ENCODE peak calls at places on chromosomes 6 and 20, in nine cellular contexts. O, A, X, L, U, Z, Y, V and Q are unnamed samples.

GRCh38 chr6:26104457-26105108 is 17.4 kb downstream of the HFE start:
- DNase-seq in Z (peak; percentile 66), X (no peak), O (no peak), L (no peak), U (no peak), V (no peak), Y (no peak), A (no peak), Q (no peak)

GRCh38 chr20:63308218-63308911 is 15.4 kb downstream of the COL20A1 start:
- DNase-seq in Z (no peak), X (no peak), U (no peak), O (no peak), Y (no peak), A (no peak), L (no peak), V (no peak), Q (no peak)

GRCh38 chr20:23399568-23400241 is 21.6 kb downstream of the NAPB start:
- DNase-seq in V (no peak), Z (no peak), A (peak; percentile 45), U (peak; percentile 58), X (no peak), L (no peak), O (no peak), Y (no peak), Q (peak; percentile 46)

GRCh38 chr6:109060585-109060984 is 34.1 kb downstream of the SESN1 start:
- DNase-seq in Z (no peak), L (no peak), U (no peak), X (no peak), Y (no peak), O (no peak), A (peak; percentile 47), V (no peak), Q (no peak)

GRCh38 chr6:101605426-101605825 is 211.9 kb downstream of the GRIK2 start:
- DNase-seq in Y (no peak), O (no peak), V (no peak), Z (no peak), X (no peak), A (no peak), L (no peak), U (no peak), Q (no peak)

GRCh38 chr20:17650301-17650761 is 31.7 kb downstream of the RRBP1 start:
- DNase-seq in A (no peak), U (no peak), X (no peak), L (no peak), Z (no peak), V (no peak), Y (no peak), O (no peak), Q (no peak)

GRCh38 chr6:40302856-40303449 is 284.2 kb downstream of the LRFN2 start:
- DNase-seq in O (no peak), Z (no peak), Y (no peak), L (no peak), X (no peak), U (no peak), A (no peak), V (peak; percentile 50), Q (no peak)

GRCh38 chr6:166459906-166460305 is 77.2 kb upstream of the MPC1 start:
- DNase-seq in X (no peak), V (no peak), L (no peak), U (no peak), O (no peak), A (no peak), Z (no peak), Y (no peak), Q (no peak)

GRCh38 chr20:45919536-45919933 is 7.6 kb upstream of the PLTP start:
- DNase-seq in X (no peak), V (no peak), Z (no peak), A (peak; percentile 93), O (no peak), U (peak; percentile 94), Y (no peak), L (peak; percentile 96), Q (peak; percentile 92)

GRCh38 chr6:5302220-5302946 is 41.1 kb downstream of the FARS2 start:
- DNase-seq in X (no peak), O (no peak), V (no peak), U (peak; percentile 8), L (no peak), A (no peak), Y (no peak), Z (peak; percentile 83), Q (no peak)

GRCh38 chr20:59805786-59806577 is 127.5 kb downstream of the SYCP2 start:
- DNase-seq in Z (no peak), L (no peak), U (no peak), V (peak; percentile 14), Y (no peak), X (no peak), O (no peak), A (no peak), Q (no peak)

GRCh38 chr20:52494244-52494643 is 302.7 kb upstream of the ZFP64 start:
- DNase-seq in Z (no peak), Y (no peak), U (peak; percentile 98), V (no peak), L (no peak), A (peak; percentile 93), X (peak; percentile 40), O (no peak), Q (peak; percentile 87)

GRCh38 chr6:30836431-30836866 is 47.9 kb upstream of the DDR1 start:
- DNase-seq in O (no peak), A (peak; percentile 84), Y (no peak), U (peak; percentile 54), X (no peak), V (no peak), L (no peak), Z (no peak), Q (peak; percentile 51)

GRCh38 chr6:139172567-139172966 is 37.7 kb downstream of the HECA start:
- DNase-seq in U (no peak), A (no peak), V (no peak), X (no peak), Z (no peak), L (no peak), O (no peak), Y (no peak), Q (no peak)

GRCh38 chr6:78577585-78577984 is 289.8 kb upstream of the IRAK1BP1 start:
- DNase-seq in L (no peak), A (no peak), X (no peak), U (no peak), O (no peak), V (no peak), Z (no peak), Y (no peak), Q (no peak)

GRCh38 chr20:23668477-23668951 is 20.3 kb downstream of the CST4 start:
- DNase-seq in A (peak; percentile 70), Z (no peak), L (no peak), X (no peak), Y (peak; percentile 64), V (peak; percentile 77), O (no peak), U (peak; percentile 50), Q (peak; percentile 56)

GRCh38 chr20:10185741-10186558 is 32.7 kb upstream of the SNAP25 start:
- DNase-seq in A (peak; percentile 32), U (no peak), X (no peak), L (no peak), O (no peak), Z (no peak), V (no peak), Y (no peak), Q (peak; percentile 39)

GRCh38 chr6:144657691-144658090 is 372.6 kb downstream of the UTRN start:
- DNase-seq in X (no peak), A (no peak), Y (no peak), O (no peak), Z (no peak), L (peak; percentile 86), V (no peak), U (no peak), Q (no peak)

GRCh38 chr6:72798196-72798595 is 176.3 kb downstream of the KCNQ5 start:
- DNase-seq in V (no peak), U (peak; percentile 79), L (no peak), X (no peak), A (peak; percentile 31), O (no peak), Z (no peak), Y (no peak), Q (peak; percentile 63)

GRCh38 chr6:81401970-81402690 is 350.4 kb downstream of the TENT5A start:
- DNase-seq in A (peak; percentile 52), V (no peak), L (no peak), Z (no peak), Y (no peak), X (no peak), U (peak; percentile 52), O (no peak), Q (peak; percentile 23)

GRCh38 chr20:62602550-62602949 is 39.8 kb upstream of the SLCO4A1 start:
- DNase-seq in Y (peak; percentile 77), X (no peak), O (no peak), V (no peak), U (no peak), L (no peak), A (no peak), Z (no peak), Q (no peak)

GRCh38 chr20:830011-830521 is 3.4 kb upstream of the FAM110A start:
- DNase-seq in U (peak; percentile 60), O (no peak), Z (no peak), L (no peak), A (peak; percentile 75), Y (no peak), X (no peak), V (no peak), Q (peak; percentile 8)

GRCh38 chr20:23541330-23541729 is 27.0 kb downstream of the CST9L start:
- DNase-seq in X (no peak), A (no peak), Z (no peak), Y (peak; percentile 36), U (no peak), V (no peak), O (no peak), L (no peak), Q (peak; percentile 0)

GRCh38 chr6:25489399-25489798 is 162.6 kb upstream of the SCGN start:
- DNase-seq in U (no peak), X (no peak), A (no peak), L (no peak), V (no peak), O (no peak), Z (no peak), Y (no peak), Q (no peak)

GRCh38 chr6:3757241-3757641 is 5.7 kb upstream of the PXDC1 start:
- DNase-seq in X (no peak), Z (no peak), L (no peak), O (no peak), Y (no peak), A (no peak), U (no peak), V (no peak), Q (no peak)

GRCh38 chr6:74642101-74642500 is 563.8 kb downstream of the COL12A1 start:
- DNase-seq in X (no peak), Y (no peak), A (no peak), Z (no peak), L (no peak), V (no peak), U (no peak), O (no peak), Q (no peak)